ENCODE peak calls at places on chromosome 11, in eight cellular contexts. D is AG04449, U is brain microvascular endothelial cell, H is epithelial cell of esophagus, S is cardiac muscle cell, Y is GM12865, Z is endothelial cell of umbilical vein, R is choroid plexus epithelial cell. C is an unnamed sample.

GRCh38 chr11:32489464-32489863 is 54.1 kb upstream of the WT1 start:
- DNase-seq in D (no peak), U (no peak), H (no peak), S (no peak), Y (no peak), Z (no peak), R (peak; percentile 22), C (no peak)

GRCh38 chr11:60992842-60993409 is 21.4 kb downstream of the CD6 start:
- DNase-seq in D (no peak), U (no peak), H (no peak), S (peak; percentile 57), Y (no peak), Z (no peak), R (no peak), C (no peak)

GRCh38 chr11:43736502-43737193 is 56.1 kb downstream of the HSD17B12 start:
- DNase-seq in D (peak; percentile 40), U (peak; percentile 23), H (peak; percentile 31), S (peak; percentile 75), Y (no peak), Z (peak; percentile 8), R (peak; percentile 78), C (peak; percentile 85)

GRCh38 chr11:17760102-17761029 is 25.8 kb downstream of the KCNC1 start:
- DNase-seq in D (no peak), U (peak; percentile 9), H (peak; percentile 59), S (peak; percentile 55), Y (peak; percentile 65), Z (peak; percentile 49), R (peak; percentile 65), C (peak; percentile 14)

GRCh38 chr11:7654094-7654742 is 19.1 kb downstream of the CYB5R2 start:
- DNase-seq in D (no peak), U (no peak), H (no peak), S (no peak), Y (no peak), Z (no peak), R (no peak), C (no peak)

GRCh38 chr11:57444362-57445074 is 15.8 kb upstream of the RTN4RL2 start:
- DNase-seq in D (no peak), U (no peak), H (no peak), S (no peak), Y (no peak), Z (no peak), R (no peak), C (no peak)

GRCh38 chr11:64855596-64856304 is 11.3 kb upstream of the CDC42BPG start:
- DNase-seq in D (no peak), U (no peak), H (no peak), S (no peak), Y (no peak), Z (no peak), R (no peak), C (no peak)

GRCh38 chr11:19712281-19713220 is at the start of gene NAV2:
- DNase-seq in D (no peak), U (peak; percentile 82), H (peak; percentile 93), S (peak; percentile 95), Y (peak; percentile 86), Z (peak; percentile 93), R (peak; percentile 92), C (peak; percentile 96)

GRCh38 chr11:64040684-64041267 is 5.0 kb downstream of the FLRT1 start:
- DNase-seq in D (no peak), U (no peak), H (no peak), S (no peak), Y (peak; percentile 19), Z (no peak), R (no peak), C (no peak)

GRCh38 chr11:17651061-17651460 is 68.3 kb upstream of the MYOD1 start:
- DNase-seq in D (no peak), U (no peak), H (no peak), S (no peak), Y (no peak), Z (no peak), R (no peak), C (no peak)

GRCh38 chr11:66218846-66219620 is 49.4 kb upstream of the RAB1B start:
- DNase-seq in D (no peak), U (no peak), H (no peak), S (no peak), Y (no peak), Z (no peak), R (no peak), C (no peak)

GRCh38 chr11:45181595-45182550 is 35.4 kb downstream of the PRDM11 start:
- DNase-seq in D (no peak), U (no peak), H (no peak), S (no peak), Y (no peak), Z (peak; percentile 15), R (no peak), C (no peak)

GRCh38 chr11:32438883-32439487 is 3.6 kb upstream of the WT1 start:
- DNase-seq in D (no peak), U (no peak), H (no peak), S (peak; percentile 58), Y (no peak), Z (no peak), R (no peak), C (no peak)

GRCh38 chr11:65488273-65489058 is 10.4 kb upstream of the MALAT1 start:
- DNase-seq in D (no peak), U (peak; percentile 68), H (peak; percentile 46), S (peak; percentile 57), Y (no peak), Z (peak; percentile 46), R (peak; percentile 85), C (peak; percentile 78)

GRCh38 chr11:81839016-81839415 is 894.6 kb downstream of the FAM181B start:
- DNase-seq in D (no peak), U (no peak), H (no peak), S (no peak), Y (no peak), Z (no peak), R (no peak), C (no peak)

GRCh38 chr11:113550179-113550578 is 75.0 kb upstream of the DRD2 start:
- DNase-seq in D (no peak), U (no peak), H (no peak), S (no peak), Y (no peak), Z (no peak), R (no peak), C (no peak)

GRCh38 chr11:30358569-30358968 is 35.7 kb downstream of the ARL14EP start:
- DNase-seq in D (no peak), U (no peak), H (no peak), S (no peak), Y (no peak), Z (no peak), R (no peak), C (no peak)

GRCh38 chr11:44189986-44190882 is 94.8 kb downstream of the EXT2 start:
- DNase-seq in D (no peak), U (no peak), H (no peak), S (peak; percentile 49), Y (no peak), Z (no peak), R (peak; percentile 50), C (no peak)

GRCh38 chr11:110809800-110810199 is 97.6 kb upstream of the ARHGAP20 start:
- DNase-seq in D (no peak), U (no peak), H (no peak), S (no peak), Y (no peak), Z (no peak), R (no peak), C (no peak)

GRCh38 chr11:130121430-130121978 is 38.1 kb upstream of the ST14 start:
- DNase-seq in D (peak; percentile 46), U (peak; percentile 87), H (peak; percentile 67), S (peak; percentile 74), Y (no peak), Z (peak; percentile 48), R (peak; percentile 80), C (peak; percentile 80)

GRCh38 chr11:57640068-57640800 is 9.5 kb downstream of the YPEL4 start:
- DNase-seq in D (no peak), U (no peak), H (no peak), S (no peak), Y (no peak), Z (no peak), R (no peak), C (no peak)

GRCh38 chr11:34680918-34681554 is 60.1 kb downstream of the EHF start:
- DNase-seq in D (no peak), U (peak; percentile 59), H (peak; percentile 87), S (peak; percentile 12), Y (no peak), Z (peak; percentile 56), R (no peak), C (peak; percentile 35)

GRCh38 chr11:63708764-63709163 is 27.5 kb downstream of the RTN3 start:
- DNase-seq in D (no peak), U (no peak), H (no peak), S (no peak), Y (no peak), Z (peak; percentile 27), R (no peak), C (no peak)

GRCh38 chr11:95647355-95647754 is 142.2 kb downstream of the FAM76B start:
- DNase-seq in D (no peak), U (no peak), H (no peak), S (peak; percentile 60), Y (no peak), Z (no peak), R (peak; percentile 41), C (peak; percentile 50)

GRCh38 chr11:65189191-65189590 is 7.5 kb downstream of the CAPN1 start:
- DNase-seq in D (no peak), U (no peak), H (no peak), S (no peak), Y (no peak), Z (no peak), R (no peak), C (no peak)

GRCh38 chr11:86955111-86955673 is at the start of gene FZD4:
- DNase-seq in D (no peak), U (peak; percentile 75), H (peak; percentile 90), S (peak; percentile 95), Y (peak; percentile 87), Z (peak; percentile 88), R (peak; percentile 91), C (peak; percentile 88)
- H3K4me3 ChIP-seq in D (peak within 1 kb of the TSS; percentile 92), U (peak within 1 kb of the TSS; percentile 86), H (peak within 1 kb of the TSS; percentile 76), S (peak within 1 kb of the TSS; percentile 99), Y (peak within 1 kb of the TSS; percentile 83), Z (peak within 1 kb of the TSS; percentile 98), R (peak within 1 kb of the TSS; percentile 81), C (peak within 1 kb of the TSS; percentile 79)

DNA sequence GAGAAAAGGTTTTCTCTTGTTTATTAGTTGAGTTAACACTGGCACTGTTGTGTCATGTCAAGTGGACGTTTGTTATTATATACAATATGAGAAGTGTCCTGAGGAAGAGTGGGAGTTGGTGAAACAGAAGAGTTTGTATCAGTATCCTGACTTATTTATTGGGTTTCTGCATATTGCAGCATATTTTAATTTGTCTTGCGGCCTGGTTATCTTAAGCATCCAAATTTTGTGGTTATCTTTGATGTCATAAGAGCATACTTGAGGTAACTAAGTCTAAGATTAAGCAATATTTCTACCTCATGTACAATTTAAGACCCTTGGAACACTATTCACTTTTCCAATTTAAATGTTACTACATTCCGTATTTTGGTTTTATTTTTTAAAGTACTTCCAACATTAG is 103.5 kb downstream of the DDX10 start:
- DNase-seq in D (no peak), U (no peak), H (no peak), S (peak; percentile 95), Y (no peak), Z (no peak), R (peak; percentile 86), C (no peak)
- TF ChIP-seq CTCF in D (no peak), U (no peak), H (no peak), S (no peak), Y (no peak), Z (no peak), R (no peak), C (no peak)

GRCh38 chr11:47358731-47359051 is 6.2 kb upstream of the MYBPC3 start:
- DNase-seq in D (no peak), U (no peak), H (no peak), S (no peak), Y (no peak), Z (no peak), R (no peak), C (no peak)
- H3K4me3 ChIP-seq in D (no peak overlapping the region), U (no peak overlapping the region), H (no peak overlapping the region), S (no peak overlapping the region), Y (no peak overlapping the region), Z (no peak overlapping the region), R (no peak overlapping the region), C (no peak overlapping the region)

GRCh38 chr11:62061356-62062222 is 62.2 kb upstream of the INCENP start:
- DNase-seq in D (no peak), U (no peak), H (peak; percentile 60), S (peak; percentile 45), Y (peak; percentile 6), Z (no peak), R (no peak), C (no peak)
- TF ChIP-seq CTCF in D (no peak), U (no peak), H (peak; percentile 60), S (peak; percentile 34), Y (no peak), Z (no peak), R (no peak), C (no peak)

C was measured in astrocyte of the spinal cord.